ENCODE peak calls at places on chromosomes 16 and 17, in ten cellular contexts. B, J, C, P, V, F, H, R, Y and N are unnamed samples.

GRCh38 chr17:44059101-44059892 is 7.2 kb downstream of the LSM12 start:
- DNase-seq in B (no peak), J (no peak), C (no peak), P (no peak), V (no peak), F (no peak), H (no peak), R (no peak), Y (no peak), N (no peak)

GRCh38 chr16:82031116-82032084 is 3.7 kb upstream of the HSD17B2 start:
- DNase-seq in B (peak), J (no peak), C (no peak), P (no peak), V (peak), F (no peak), H (no peak), R (no peak), Y (peak), N (no peak)

GRCh38 chr17:39461911-39462641 is 790 bp downstream of the CDK12 start:
- DNase-seq in B (peak), J (no peak), C (no peak), P (peak), V (no peak), F (no peak), H (no peak), R (no peak), Y (no peak), N (no peak)

GRCh38 chr17:39651908-39652634 is 13.1 kb upstream of the TCAP start:
- DNase-seq in B (no peak), J (no peak), C (no peak), P (no peak), V (no peak), F (no peak), H (no peak), R (no peak), Y (no peak), N (no peak)

GRCh38 chr16:30748634-30749445 is 615 bp downstream of the PHKG2 start:
- DNase-seq in B (no peak), J (no peak), C (no peak), P (no peak), V (peak), F (peak), H (peak), R (no peak), Y (no peak), N (no peak)

GRCh38 chr16:13110124-13110796 is 208.9 kb downstream of the SHISA9 start:
- DNase-seq in B (no peak), J (no peak), C (no peak), P (no peak), V (no peak), F (no peak), H (no peak), R (no peak), Y (no peak), N (no peak)

GRCh38 chr17:77376795-77377751 is 236.3 kb downstream of the SEC14L1 start:
- DNase-seq in B (no peak), J (no peak), C (no peak), P (no peak), V (no peak), F (no peak), H (no peak), R (no peak), Y (no peak), N (no peak)

GRCh38 chr17:16287563-16288027 is 65.7 kb downstream of the CENPV start:
- DNase-seq in B (peak), J (no peak), C (no peak), P (no peak), V (peak), F (peak), H (no peak), R (no peak), Y (no peak), N (no peak)

GRCh38 chr17:55394357-55395021 is 27.1 kb downstream of the MMD start:
- DNase-seq in B (no peak), J (no peak), C (no peak), P (no peak), V (no peak), F (no peak), H (no peak), R (no peak), Y (no peak), N (no peak)

GRCh38 chr17:35099929-35100328 is 19.7 kb downstream of the RAD51D start:
- DNase-seq in B (no peak), J (no peak), C (no peak), P (no peak), V (no peak), F (no peak), H (no peak), R (no peak), Y (no peak), N (no peak)

GRCh38 chr17:11331790-11332526 is 90.9 kb downstream of the SHISA6 start:
- DNase-seq in B (no peak), J (no peak), C (no peak), P (no peak), V (no peak), F (no peak), H (no peak), R (no peak), Y (no peak), N (no peak)

GRCh38 chr16:9415588-9415987 is 324.1 kb downstream of the HAPSTR1 start:
- DNase-seq in B (no peak), J (no peak), C (no peak), P (no peak), V (no peak), F (no peak), H (no peak), R (no peak), Y (no peak), N (no peak)

GRCh38 chr16:59210955-59211541 is 476.9 kb upstream of the GOT2 start:
- DNase-seq in B (peak), J (no peak), C (no peak), P (no peak), V (peak), F (no peak), H (peak), R (no peak), Y (no peak), N (no peak)

GRCh38 chr17:78400581-78401240 is 22.3 kb downstream of the PGS1 start:
- DNase-seq in B (no peak), J (no peak), C (no peak), P (no peak), V (no peak), F (no peak), H (no peak), R (no peak), Y (no peak), N (no peak)

GRCh38 chr16:48099455-48099854 is 56.3 kb downstream of the ABCC12 start:
- DNase-seq in B (no peak), J (no peak), C (no peak), P (no peak), V (peak), F (no peak), H (peak), R (no peak), Y (no peak), N (no peak)

GRCh38 chr17:39628655-39629493 is 2.1 kb downstream of the PPP1R1B start:
- DNase-seq in B (no peak), J (no peak), C (no peak), P (no peak), V (no peak), F (no peak), H (no peak), R (no peak), Y (no peak), N (no peak)

GRCh38 chr16:88881090-88881580 is 14.7 kb upstream of the PABPN1L start:
- DNase-seq in B (no peak), J (no peak), C (no peak), P (no peak), V (no peak), F (no peak), H (no peak), R (no peak), Y (no peak), N (no peak)

GRCh38 chr17:80476877-80477646 is 655 bp upstream of the NPTX1 start:
- DNase-seq in B (no peak), J (no peak), C (peak), P (no peak), V (no peak), F (no peak), H (no peak), R (no peak), Y (no peak), N (no peak)

GRCh38 chr16:30903002-30903401 is 6.6 kb downstream of the CTF1 start:
- DNase-seq in B (no peak), J (no peak), C (no peak), P (no peak), V (no peak), F (no peak), H (no peak), R (no peak), Y (no peak), N (no peak)

GRCh38 chr17:37492167-37492566 is 2.5 kb downstream of the DUSP14 start:
- DNase-seq in B (no peak), J (no peak), C (no peak), P (no peak), V (no peak), F (no peak), H (no peak), R (no peak), Y (no peak), N (no peak)

GRCh38 chr17:78664476-78665384 is 87.5 kb upstream of the DNAH17 start:
- DNase-seq in B (no peak), J (no peak), C (no peak), P (no peak), V (no peak), F (no peak), H (peak), R (no peak), Y (no peak), N (no peak)

GRCh38 chr16:28974437-28975157 is at the start of gene SPNS1:
- DNase-seq in B (peak), J (peak), C (peak), P (peak), V (peak), F (peak), H (peak), R (peak), Y (peak), N (peak)